ENCODE peak calls at places on chromosomes 1 and 21, in eight cellular contexts. D, I, L, S, U, C, M and W are unnamed samples. For H3K36me3, the result is how much of the 10 kb centered on the place peaks cover.

GRCh38 chr1:24970926-24971530 is 41.0 kb upstream of the RUNX3 start:
- DNase-seq in S (no peak), L (no peak), U (no peak), I (no peak), D (no peak), C (no peak), M (peak), W (no peak)

GRCh38 chr1:98005326-98006010 is 84.6 kb upstream of the DPYD start:
- DNase-seq in M (no peak), U (no peak), L (no peak), I (no peak), D (no peak), C (no peak), S (no peak), W (no peak)

GRCh38 chr1:152842556-152842955 is at the start of gene LCE6A:
- DNase-seq in C (no peak), I (no peak), L (no peak), S (no peak), U (no peak), D (no peak), M (no peak), W (no peak)

GRCh38 chr1:212982430-212983152 is 32.2 kb downstream of the VASH2 start:
- DNase-seq in M (peak), U (no peak), L (peak), C (no peak), I (peak), S (no peak), D (no peak), W (peak)

GRCh38 chr1:24966724-24967346 is 36.8 kb upstream of the RUNX3 start:
- DNase-seq in S (peak), L (no peak), M (peak), I (no peak), U (no peak), D (peak), C (no peak), W (peak)

GRCh38 chr1:204080163-204080903 is 7.4 kb downstream of the SOX13 start:
- DNase-seq in S (no peak), U (peak), D (peak), I (peak), C (peak), M (peak), L (no peak), W (peak)

GRCh38 chr1:35452086-35452485 is 105.1 kb downstream of the KIAA0319L start:
- DNase-seq in C (peak), I (peak), S (no peak), D (no peak), U (peak), M (peak), L (peak), W (peak)

GRCh38 chr1:27005648-27006496 is 6.8 kb downstream of the TENT5B start:
- DNase-seq in D (no peak), C (peak), I (no peak), U (no peak), L (no peak), M (no peak), S (no peak), W (no peak)

GRCh38 chr1:236890152-236891056 is 95.3 kb downstream of the MTR start:
- DNase-seq in D (no peak), I (peak), U (no peak), M (no peak), L (no peak), C (no peak), S (no peak), W (peak)
- H3K36me3 ChIP-seq in D (under half), I (under half), U (under half), M (half or more), L (half or more), C (half or more), S (under half), W (under half)

GRCh38 chr1:169891539-169891885 is 2.2 kb downstream of the SCYL3 start:
- DNase-seq in S (no peak), C (no peak), M (no peak), I (no peak), L (no peak), U (no peak), D (no peak), W (no peak)

GRCh38 chr1:169892819-169893644 is 664 bp downstream of the SCYL3 start:
- DNase-seq in L (no peak), U (peak), D (no peak), C (peak), M (no peak), I (peak), S (no peak), W (peak)

GRCh38 chr1:169892176-169892818 is 1.4 kb downstream of the SCYL3 start:
- DNase-seq in C (no peak), L (no peak), S (no peak), U (no peak), I (no peak), D (no peak), M (no peak), W (peak)

GRCh38 chr1:169889871-169890270 is 3.8 kb downstream of the SCYL3 start:
- DNase-seq in I (no peak), M (no peak), D (no peak), U (no peak), L (no peak), C (no peak), S (no peak), W (no peak)

GRCh38 chr1:169890761-169891538 is 2.7 kb downstream of the SCYL3 start:
- DNase-seq in L (no peak), C (no peak), I (no peak), M (no peak), U (peak), D (no peak), S (no peak), W (peak)
- H3K4me3 ChIP-seq in L (no peak), C (peak), I (no peak), M (no peak), U (no peak), D (no peak), S (peak), W (no peak)

GRCh38 chr1:236561976-236562375 is 38.2 kb downstream of the LGALS8 start:
- DNase-seq in C (no peak), D (no peak), S (no peak), U (no peak), I (no peak), M (no peak), L (no peak), W (no peak)
- H3K36me3 ChIP-seq in C (half or more), D (half or more), S (under half), U (under half), I (under half), M (half or more), L (half or more), W (under half)

GRCh38 chr1:11447903-11448302 is 31.1 kb upstream of the DISP3 start:
- DNase-seq in S (no peak), D (no peak), I (no peak), M (no peak), L (no peak), C (no peak), U (no peak), W (no peak)

GRCh38 chr1:11443043-11443442 is 35.9 kb upstream of the DISP3 start:
- DNase-seq in C (no peak), L (no peak), I (no peak), U (no peak), M (no peak), S (no peak), D (no peak), W (no peak)

GRCh38 chr1:11441211-11441952 is 37.6 kb upstream of the DISP3 start:
- DNase-seq in L (no peak), U (no peak), M (no peak), C (no peak), S (no peak), D (no peak), I (no peak), W (no peak)

GRCh38 chr1:11448375-11449085 is 30.4 kb upstream of the DISP3 start:
- DNase-seq in L (no peak), M (no peak), I (no peak), U (no peak), D (no peak), C (no peak), S (no peak), W (no peak)

DNA sequence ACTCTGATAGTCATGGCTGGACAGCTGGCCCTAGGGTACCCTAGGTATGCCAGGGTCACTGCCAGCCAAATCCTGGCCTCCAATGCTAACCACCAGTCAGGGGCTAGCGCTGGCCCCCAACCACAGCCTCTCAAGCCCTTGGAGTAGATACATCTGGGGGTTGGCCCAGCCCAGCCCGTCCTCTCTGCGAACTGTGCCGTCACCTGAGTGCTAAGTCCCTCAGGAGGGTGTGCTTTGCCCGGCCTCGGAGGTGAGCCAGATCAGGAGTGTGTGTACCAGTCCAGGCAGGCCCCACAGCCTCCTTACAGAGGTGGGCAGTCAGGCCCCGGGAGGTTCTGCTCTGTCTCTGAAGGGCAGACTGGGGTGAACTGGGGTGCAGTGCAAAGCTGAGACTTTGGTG is 34.0 kb upstream of the DISP3 start:
- DNase-seq in M (no peak), U (no peak), L (no peak), I (no peak), D (no peak), S (no peak), C (no peak), W (no peak)
- H3K4me3 ChIP-seq in M (no peak), U (no peak), L (no peak), I (no peak), D (no peak), S (no peak), C (no peak), W (no peak)

GRCh38 chr1:23286401-23286800 is 57.7 kb downstream of the HNRNPR start:
- DNase-seq in D (no peak), I (no peak), U (no peak), C (no peak), L (no peak), M (no peak), S (no peak), W (no peak)
- H3K36me3 ChIP-seq in D (under half), I (under half), U (under half), C (under half), L (under half), M (half or more), S (under half), W (under half)

GRCh38 chr1:1591452-1591851 is 8.5 kb downstream of the FNDC10 start:
- DNase-seq in M (no peak), U (no peak), D (no peak), C (no peak), S (no peak), I (no peak), L (no peak), W (no peak)

GRCh38 chr1:1593834-1594601 is 5.9 kb downstream of the FNDC10 start:
- DNase-seq in M (no peak), S (no peak), L (no peak), C (no peak), D (no peak), I (no peak), U (no peak), W (no peak)

GRCh38 chr1:1596493-1597274 is 3.3 kb downstream of the FNDC10 start:
- DNase-seq in U (no peak), C (no peak), M (no peak), I (no peak), D (no peak), L (no peak), S (no peak), W (no peak)

GRCh38 chr1:1597275-1597930 is 2.5 kb downstream of the FNDC10 start:
- DNase-seq in I (no peak), D (no peak), L (no peak), U (no peak), S (no peak), C (no peak), M (no peak), W (no peak)

GRCh38 chr1:1594602-1594981 is 5.3 kb downstream of the FNDC10 start:
- DNase-seq in U (no peak), D (no peak), M (no peak), C (no peak), S (no peak), L (no peak), I (no peak), W (no peak)
- H3K4me3 ChIP-seq in U (no peak), D (no peak), M (no peak), C (no peak), S (no peak), L (no peak), I (no peak), W (no peak)

GRCh38 chr1:226296911-226297310 is 12.1 kb downstream of the LIN9 start:
- DNase-seq in D (no peak), M (no peak), I (no peak), L (no peak), C (no peak), S (no peak), U (no peak), W (no peak)
- H3K36me3 ChIP-seq in D (under half), M (half or more), I (under half), L (under half), C (under half), S (under half), U (under half), W (under half)

GRCh38 chr21:33244082-33244780 is 14.5 kb downstream of the IFNAR2 start:
- DNase-seq in U (no peak), L (no peak), M (no peak), D (no peak), C (no peak), S (no peak), I (no peak), W (no peak)
- H3K4me3 ChIP-seq in U (no peak), L (no peak), M (no peak), D (no peak), C (no peak), S (no peak), I (no peak), W (no peak)

GRCh38 chr1:63651110-63651776 is 58.0 kb downstream of the PGM1 start:
- DNase-seq in M (no peak), D (no peak), L (no peak), S (no peak), U (no peak), I (no peak), C (no peak), W (no peak)
- H3K36me3 ChIP-seq in M (half or more), D (under half), L (under half), S (under half), U (under half), I (under half), C (half or more), W (under half)

DNA sequence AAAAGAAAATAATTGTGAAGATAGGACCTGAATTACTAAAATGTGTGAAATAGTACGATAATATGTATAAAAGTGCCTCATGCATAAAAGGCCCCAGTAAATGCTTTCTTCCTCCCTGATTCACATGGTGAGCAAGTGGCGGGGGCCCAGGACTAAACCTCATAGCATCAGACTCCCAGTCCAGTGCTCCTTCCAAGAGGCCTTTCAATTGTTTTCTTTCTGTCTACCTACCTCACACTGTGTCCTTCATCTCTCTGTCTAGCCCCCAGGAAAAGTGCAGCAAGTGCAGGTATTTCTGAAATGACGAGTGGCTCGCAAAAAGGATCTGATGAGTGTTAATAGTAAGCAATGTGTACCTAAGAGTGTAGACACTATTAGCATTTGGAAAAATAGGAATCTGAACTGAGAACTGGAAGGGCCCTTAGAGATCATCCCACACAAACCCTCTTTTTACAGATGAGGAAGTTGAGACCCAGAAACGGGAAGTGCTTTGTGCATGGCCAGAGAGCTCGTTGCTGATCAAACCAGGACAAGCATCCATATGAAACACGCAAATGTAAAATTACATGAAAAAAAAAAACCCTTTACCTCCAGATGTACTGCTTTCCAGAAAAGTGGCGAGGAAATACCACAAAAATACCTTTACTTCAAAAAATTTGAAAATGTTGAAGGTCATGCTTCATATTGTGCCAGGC is 118.2 kb upstream of the HOOK1 start:
- DNase-seq in I (no peak), C (no peak), S (no peak), M (no peak), D (no peak), L (no peak), U (no peak), W (no peak)
- H3K4me3 ChIP-seq in I (no peak), C (no peak), S (no peak), M (peak), D (no peak), L (no peak), U (no peak), W (no peak)